ENCODE peak calls at places on chromosome 18, in eight cellular contexts. W is NCI-H524; X is stimulated activated CD4-positive, alpha-beta T cell treated with anti-CD3 and anti-CD28 coated beads, Interleukin-15, amount 100 ng/mL, for 48 hours; O is NCI-H2029 treated with DMSO at 0.1 percent for 48 hours; H is NCI-H1694; J is T-helper 2 cell treated with Interferon-gamma antibody and Interleukin-4, amounts not matched to agents 5 μg/mL and 100 μg/mL, for 36 hours; T is ascending aorta; F is NAMALWA. A is an unnamed sample.

GRCh38 chr18:9866627-9867453 is 18.9 kb upstream of the TXNDC2 start:
- DNase-seq in J (no peak), F (no peak), W (no peak), H (no peak), X (no peak), T (no peak), O (no peak), A (no peak)

GRCh38 chr18:57826252-57826651 is 23.1 kb upstream of the ATP8B1 start:
- DNase-seq in F (no peak), J (no peak), O (no peak), W (no peak), H (no peak), X (no peak), T (no peak), A (no peak)

GRCh38 chr18:48452863-48453323 is 43.7 kb upstream of the ZBTB7C start:
- DNase-seq in F (no peak), T (no peak), J (no peak), X (no peak), H (no peak), W (no peak), O (no peak), A (no peak)

GRCh38 chr18:68438983-68439382 is 275.9 kb downstream of the TMX3 start:
- DNase-seq in X (no peak), O (no peak), J (no peak), H (no peak), F (no peak), T (no peak), W (no peak), A (no peak)

GRCh38 chr18:75784413-75784812 is 356.9 kb upstream of the SMIM21 start:
- DNase-seq in W (peak; percentile 89), F (no peak), X (no peak), O (no peak), H (no peak), J (no peak), T (no peak), A (no peak)

GRCh38 chr18:12890500-12890899 is 6.5 kb upstream of the PTPN2 start:
- DNase-seq in O (no peak), J (no peak), X (no peak), W (no peak), T (no peak), H (no peak), F (peak; percentile 61), A (no peak)

GRCh38 chr18:6746386-6746960 is 17.0 kb downstream of the ARHGAP28 start:
- DNase-seq in O (no peak), J (no peak), H (no peak), W (no peak), X (no peak), F (no peak), T (no peak), A (no peak)

GRCh38 chr18:10736984-10737383 is 211.2 kb downstream of the NAPG start:
- DNase-seq in W (no peak), O (no peak), J (no peak), F (no peak), T (no peak), H (no peak), X (no peak), A (no peak)

GRCh38 chr18:33826151-33826550 is 248.1 kb downstream of the ASXL3 start:
- DNase-seq in T (no peak), O (peak; percentile 74), W (no peak), X (no peak), H (no peak), F (no peak), J (no peak), A (no peak)

GRCh38 chr18:49697757-49698595 is 115.4 kb downstream of the ACAA2 start:
- DNase-seq in W (no peak), H (no peak), F (no peak), O (no peak), X (no peak), J (no peak), T (no peak), A (no peak)

GRCh38 chr18:77711096-77711495 is 461.4 kb downstream of the GALR1 start:
- DNase-seq in T (no peak), F (peak; percentile 30), O (no peak), H (no peak), X (no peak), J (no peak), W (no peak), A (no peak)

GRCh38 chr18:44013871-44014270 is 666.8 kb upstream of the SETBP1 start:
- DNase-seq in W (no peak), O (no peak), T (no peak), F (no peak), J (no peak), H (no peak), X (no peak), A (no peak)

GRCh38 chr18:75857558-75857957 is 430.1 kb upstream of the SMIM21 start:
- DNase-seq in T (no peak), W (no peak), X (no peak), O (no peak), H (no peak), F (no peak), J (no peak), A (no peak)

GRCh38 chr18:66048404-66048803 is 297.6 kb downstream of the CDH7 start:
- DNase-seq in X (no peak), W (no peak), T (no peak), J (no peak), O (no peak), H (no peak), F (no peak), A (no peak)

GRCh38 chr18:14916181-14916580 is 168.2 kb downstream of the ANKRD30B start:
- DNase-seq in H (no peak), O (no peak), T (no peak), X (no peak), J (no peak), W (no peak), F (no peak), A (no peak)

GRCh38 chr18:10490401-10491289 is 35.2 kb upstream of the NAPG start:
- DNase-seq in X (peak; percentile 61), F (peak; percentile 95), O (no peak), H (no peak), W (no peak), J (peak; percentile 57), T (no peak), A (no peak)

GRCh38 chr18:7711495-7711894 is 144.4 kb downstream of the PTPRM start:
- DNase-seq in T (no peak), X (no peak), H (no peak), F (no peak), J (no peak), O (no peak), W (no peak), A (no peak)

GRCh38 chr18:28147674-28148171 is 29.2 kb downstream of the CDH2 start:
- DNase-seq in T (no peak), X (no peak), O (peak; percentile 62), F (no peak), J (no peak), W (no peak), H (no peak), A (no peak)

GRCh38 chr18:6341303-6341702 is 73.4 kb downstream of the L3MBTL4 start:
- DNase-seq in H (no peak), W (no peak), T (no peak), F (no peak), X (no peak), O (no peak), J (no peak), A (no peak)

GRCh38 chr18:9642799-9643445 is 28.6 kb upstream of the PPP4R1 start:
- DNase-seq in T (no peak), H (no peak), J (no peak), F (no peak), W (no peak), X (no peak), O (no peak), A (no peak)

GRCh38 chr18:10213526-10213925 is 240.9 kb upstream of the APCDD1 start:
- DNase-seq in O (peak; percentile 41), T (no peak), X (no peak), J (peak; percentile 7), W (no peak), H (no peak), F (peak; percentile 79), A (no peak)

A was measured in lower leg skin.